ENCODE peak calls at places on chromosomes 16 and 17, in seven cellular contexts. F, E, G, Z, S, U and I are unnamed samples.

GRCh38 chr17:63997341-63998048 is 656 bp upstream of the PRR29 start:
- DNase-seq in F (no peak), E (no peak), G (no peak), Z (no peak), S (peak), U (no peak), I (no peak)

GRCh38 chr17:29251184-29251583 is 4.5 kb downstream of the CRYBA1 start:
- DNase-seq in F (no peak), E (no peak), G (no peak), Z (no peak), S (peak), U (no peak), I (no peak)

GRCh38 chr17:28404812-28405570 is 1.0 kb downstream of the SLC46A1 start:
- DNase-seq in F (no peak), E (no peak), G (no peak), Z (no peak), S (peak), U (no peak), I (no peak)

GRCh38 chr17:70558821-70559220 is 389.5 kb downstream of the KCNJ2 start:
- DNase-seq in F (peak), E (no peak), G (no peak), Z (no peak), S (peak), U (no peak), I (peak)

GRCh38 chr17:17044846-17045561 is 2.7 kb downstream of the MPRIP start:
- DNase-seq in F (peak), E (peak), G (no peak), Z (peak), S (peak), U (no peak), I (peak)

GRCh38 chr16:50697881-50698767 is 4.7 kb downstream of the NOD2 start:
- DNase-seq in F (no peak), E (peak), G (no peak), Z (peak), S (peak), U (no peak), I (peak)

GRCh38 chr17:63932008-63932561 is at the start of gene CD79B:
- DNase-seq in F (no peak), E (no peak), G (no peak), Z (no peak), S (no peak), U (no peak), I (no peak)

GRCh38 chr17:40176409-40177110 is 710 bp upstream of the RAPGEFL1 start:
- DNase-seq in F (peak), E (peak), G (no peak), Z (no peak), S (no peak), U (peak), I (no peak)

GRCh38 chr17:15456972-15457722 is 10.3 kb downstream of the CDRT4 start:
- DNase-seq in F (peak), E (no peak), G (no peak), Z (no peak), S (peak), U (no peak), I (peak)

GRCh38 chr17:39724731-39725130 is 5.6 kb downstream of the MIEN1 start:
- DNase-seq in F (no peak), E (no peak), G (no peak), Z (no peak), S (no peak), U (no peak), I (no peak)

DNA sequence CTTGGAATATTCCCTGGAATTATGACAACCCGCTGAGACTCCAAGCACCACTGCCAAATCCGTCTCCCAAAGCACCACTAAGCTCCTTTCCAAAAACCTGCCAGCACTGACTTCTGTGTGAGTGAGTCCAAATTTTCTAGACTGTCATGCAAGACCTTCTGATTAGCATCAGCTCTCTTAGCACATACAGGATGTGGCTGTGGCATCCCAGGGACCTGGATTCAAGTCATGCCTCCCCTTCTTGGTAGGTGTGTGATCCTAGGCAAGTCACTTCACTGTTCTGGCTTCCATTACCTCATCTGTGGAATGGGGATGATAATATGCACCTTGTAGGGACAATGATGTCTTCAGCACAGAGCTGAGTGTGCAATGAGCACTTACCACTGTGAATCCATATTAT is 38.3 kb upstream of the USP7 start:
- DNase-seq in F (no peak), E (no peak), G (no peak), Z (no peak), S (no peak), U (no peak), I (no peak)
- H3K9ac ChIP-seq in F (no peak), E (no peak), G (no peak), Z (no peak), S (no peak), U (no peak), I (no peak)

DNA sequence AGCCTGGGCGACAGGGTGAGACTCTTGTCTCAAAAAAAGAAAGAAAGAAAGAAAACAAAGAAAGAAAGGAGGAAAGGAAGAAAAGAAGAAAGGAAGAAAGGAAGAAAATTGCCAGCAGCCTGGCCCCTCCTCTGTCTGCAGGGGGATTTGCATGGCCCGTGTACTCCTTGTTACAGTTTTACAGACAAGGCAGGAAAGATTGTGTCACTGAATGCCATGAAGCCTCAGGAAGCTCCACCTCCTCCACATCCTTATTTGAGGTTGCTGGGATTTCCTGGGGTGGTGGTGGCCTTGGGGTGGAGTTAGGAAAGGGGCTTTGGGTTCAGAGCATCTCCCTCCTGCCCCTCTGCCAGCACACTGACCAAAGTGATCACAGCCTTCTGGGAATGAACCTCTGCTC is 23.6 kb downstream of the CFAP20 start:
- DNase-seq in F (no peak), E (no peak), G (no peak), Z (no peak), S (peak), U (no peak), I (no peak)
- H2AFZ ChIP-seq in F (no peak), E (no peak), G (no peak), Z (no peak), S (no peak), U (no peak), I (no peak)

DNA sequence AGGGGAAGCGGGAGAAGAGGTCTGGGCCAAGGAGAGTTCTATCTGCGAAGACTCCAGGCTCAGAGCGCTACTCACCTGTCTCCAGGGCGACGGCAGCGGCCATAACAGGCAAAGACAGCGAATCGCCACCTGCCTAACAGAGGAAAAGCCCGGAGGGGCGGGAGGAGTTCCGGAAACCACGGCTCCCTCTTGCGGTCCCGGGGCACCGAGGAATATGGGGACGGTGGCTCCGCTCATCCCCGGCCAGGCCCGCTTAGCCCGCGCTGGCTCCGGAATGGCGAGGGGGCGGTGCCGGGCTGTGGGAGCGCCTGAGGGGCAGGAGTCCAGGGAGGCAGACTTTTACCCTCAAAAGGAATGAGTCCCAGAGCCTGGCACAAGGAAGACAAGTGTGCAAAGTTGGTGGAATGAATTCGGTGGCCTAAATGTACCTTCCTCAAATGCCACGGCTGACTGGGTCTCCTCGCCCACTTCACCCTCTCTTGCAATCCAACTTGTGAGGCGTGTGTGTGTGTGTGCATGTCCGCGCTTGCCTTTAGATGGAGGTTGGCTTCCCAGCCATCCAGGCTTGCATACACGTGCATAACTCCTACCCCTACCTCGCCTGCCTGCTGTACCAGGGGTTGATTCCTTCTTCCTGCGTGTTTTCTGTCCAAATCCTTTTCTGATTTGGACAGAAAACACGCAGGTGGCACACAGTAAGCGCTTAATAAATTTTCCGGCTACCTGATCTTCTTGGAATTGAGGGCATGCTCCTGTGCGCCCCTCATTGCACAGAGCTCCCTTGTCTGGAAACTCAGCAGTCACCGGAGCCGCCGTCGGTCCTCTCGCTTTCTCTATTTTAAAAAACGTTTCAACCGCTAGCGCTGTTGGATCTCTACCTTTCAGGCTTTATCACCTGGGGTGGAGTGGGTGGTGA is 3.5 kb downstream of the C17orf100 start:
- DNase-seq in F (no peak), E (peak), G (no peak), Z (no peak), S (no peak), U (no peak), I (no peak)
- TF ChIP-seq EZH2 in F (no peak), E (no peak), G (no peak), Z (no peak), S (peak), U (no peak), I (peak)

GRCh38 chr16:3581392-3581791 is 4.2 kb upstream of the NLRC3 start:
- DNase-seq in F (no peak), E (no peak), G (no peak), Z (no peak), S (no peak), U (no peak), I (no peak)
- H3K9ac ChIP-seq in F (no peak), E (no peak), G (no peak), Z (no peak), S (no peak), U (no peak), I (no peak)

GRCh38 chr17:73168667-73169066 is 3.9 kb downstream of the SSTR2 start:
- DNase-seq in F (no peak), E (no peak), G (no peak), Z (no peak), S (no peak), U (no peak), I (no peak)

GRCh38 chr17:73174126-73174525 is 9.3 kb downstream of the SSTR2 start:
- DNase-seq in F (no peak), E (no peak), G (no peak), Z (no peak), S (no peak), U (no peak), I (no peak)

GRCh38 chr17:73170921-73171320 is 6.1 kb downstream of the SSTR2 start:
- DNase-seq in F (no peak), E (no peak), G (no peak), Z (no peak), S (no peak), U (no peak), I (no peak)

GRCh38 chr17:73170324-73170723 is 5.5 kb downstream of the SSTR2 start:
- DNase-seq in F (no peak), E (no peak), G (no peak), Z (no peak), S (no peak), U (no peak), I (no peak)

DNA sequence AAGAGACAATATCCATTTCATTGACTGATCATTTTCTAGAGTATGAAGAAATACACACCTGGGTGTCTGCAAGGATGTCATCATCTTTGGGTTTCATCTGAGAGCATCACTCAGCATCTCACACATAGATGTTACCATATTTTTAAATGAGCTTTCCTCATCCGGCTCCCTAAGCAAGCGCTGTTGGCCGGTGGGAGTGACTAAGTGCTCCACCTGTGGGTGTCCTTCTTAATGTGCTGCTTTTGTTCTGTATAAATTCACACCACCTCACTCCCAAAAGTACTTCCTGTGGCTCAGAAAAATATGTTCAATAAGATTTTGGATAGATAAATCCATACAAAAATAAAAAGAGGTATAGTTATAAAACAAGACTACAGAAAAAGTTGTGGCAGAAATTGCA is 7.4 kb downstream of the SSTR2 start:
- DNase-seq in F (no peak), E (no peak), G (no peak), Z (no peak), S (no peak), U (no peak), I (no peak)
- H2AFZ ChIP-seq in F (no peak), E (no peak), G (no peak), Z (no peak), S (no peak), U (no peak), I (no peak)

GRCh38 chr17:48627625-48628510 is 1.7 kb upstream of the HOXB9 start:
- DNase-seq in F (no peak), E (no peak), G (no peak), Z (no peak), S (no peak), U (no peak), I (no peak)
- TF ChIP-seq EZH2 in F (no peak), E (peak), G (no peak), Z (no peak), S (no peak), U (peak), I (no peak)

GRCh38 chr17:3533752-3534151 is 23.9 kb downstream of the TRPV3 start:
- DNase-seq in F (no peak), E (no peak), G (no peak), Z (no peak), S (no peak), U (no peak), I (no peak)
- H3K9ac ChIP-seq in F (no peak), E (no peak), G (no peak), Z (no peak), S (no peak), U (no peak), I (no peak)

DNA sequence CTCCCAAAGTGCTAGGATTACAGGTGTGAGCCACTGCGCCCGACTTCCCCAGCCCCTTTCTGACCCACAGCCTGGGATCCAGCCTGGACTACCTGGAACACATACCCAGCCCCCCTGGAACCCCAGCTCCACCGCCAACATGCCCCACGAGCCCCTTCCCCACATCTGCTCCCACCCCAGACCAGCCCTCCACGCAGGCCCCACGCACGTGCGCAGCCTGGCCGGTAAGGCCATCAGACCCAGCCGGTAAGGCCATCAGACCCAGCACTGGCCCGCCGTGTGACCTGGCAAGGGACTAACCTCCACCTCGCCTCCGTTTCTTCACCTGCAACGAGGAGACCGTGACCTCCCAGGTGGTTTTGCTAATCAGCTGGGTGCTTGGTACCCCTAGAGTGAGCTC is 46.5 kb downstream of the RPH3AL start:
- DNase-seq in F (no peak), E (no peak), G (no peak), Z (no peak), S (no peak), U (no peak), I (no peak)
- H2AFZ ChIP-seq in F (no peak), E (no peak), G (no peak), Z (no peak), S (no peak), U (no peak), I (no peak)